ENCODE peak calls at places on chromosomes 4 and X, in eight cellular contexts. B, G, R, O, Z, T, C and X are unnamed samples.

GRCh38 chrX:86930419-86930818 is 587.2 kb upstream of the KLHL4 start:
- DNase-seq in B (no peak), G (no peak), R (no peak), O (no peak), Z (no peak), T (no peak), C (no peak), X (no peak)

GRCh38 chr4:158033416-158033863 is 139.4 kb downstream of the GASK1B start:
- DNase-seq in B (no peak), G (no peak), R (peak), O (peak), Z (no peak), T (no peak), C (peak), X (no peak)

GRCh38 chr4:87213425-87213824 is 7.0 kb downstream of the KLHL8 start:
- DNase-seq in B (no peak), G (no peak), R (no peak), O (no peak), Z (no peak), T (no peak), C (no peak), X (peak)

GRCh38 chr4:38188631-38189101 is 228.5 kb downstream of the PTTG2 start:
- DNase-seq in B (no peak), G (no peak), R (peak), O (peak), Z (no peak), T (peak), C (no peak), X (no peak)

GRCh38 chr4:119517361-119518229 is 111.0 kb downstream of the PDE5A start:
- DNase-seq in B (no peak), G (no peak), R (no peak), O (peak), Z (no peak), T (no peak), C (peak), X (peak)

GRCh38 chrX:130261494-130261893 is 7.2 kb downstream of the ZNF280C start:
- DNase-seq in B (no peak), G (no peak), R (no peak), O (no peak), Z (no peak), T (no peak), C (no peak), X (no peak)

GRCh38 chrX:133939655-133940054 is 45.7 kb downstream of the GPC3 start:
- DNase-seq in B (no peak), G (no peak), R (no peak), O (no peak), Z (no peak), T (no peak), C (no peak), X (peak)

GRCh38 chr4:186949847-186950246 is 226.2 kb upstream of the FAT1 start:
- DNase-seq in B (no peak), G (no peak), R (no peak), O (no peak), Z (no peak), T (no peak), C (no peak), X (no peak)

GRCh38 chr4:184279496-184280082 is 61.9 kb upstream of the ENPP6 start:
- DNase-seq in B (no peak), G (no peak), R (no peak), O (no peak), Z (no peak), T (no peak), C (no peak), X (no peak)

GRCh38 chrX:47722260-47722659 is 63.3 kb upstream of the UXT start:
- DNase-seq in B (no peak), G (no peak), R (no peak), O (no peak), Z (no peak), T (no peak), C (no peak), X (no peak)

GRCh38 chr4:107248571-107248970 is 212.5 kb upstream of the DKK2 start:
- DNase-seq in B (no peak), G (no peak), R (peak), O (peak), Z (no peak), T (no peak), C (no peak), X (no peak)

GRCh38 chr4:136664988-136665387 is 867.3 kb downstream of the PCDH18 start:
- DNase-seq in B (no peak), G (no peak), R (peak), O (no peak), Z (no peak), T (no peak), C (no peak), X (no peak)

GRCh38 chr4:151420408-151420807 is 11.4 kb downstream of the FHIP1A start:
- DNase-seq in B (no peak), G (no peak), R (peak), O (peak), Z (no peak), T (no peak), C (no peak), X (no peak)

GRCh38 chr4:140995058-140995457 is 138.2 kb downstream of the RNF150 start:
- DNase-seq in B (no peak), G (no peak), R (no peak), O (no peak), Z (no peak), T (no peak), C (no peak), X (no peak)

GRCh38 chrX:102739642-102740041 is 19.1 kb downstream of the GPRASP3 start:
- DNase-seq in B (no peak), G (no peak), R (no peak), O (no peak), Z (no peak), T (no peak), C (peak), X (no peak)

GRCh38 chrX:132025085-132025484 is 2.0 kb downstream of the STK26 start:
- DNase-seq in B (no peak), G (peak), R (peak), O (no peak), Z (no peak), T (no peak), C (no peak), X (no peak)

GRCh38 chrX:18272222-18272621 is 51.5 kb upstream of the BEND2 start:
- DNase-seq in B (no peak), G (no peak), R (no peak), O (no peak), Z (no peak), T (no peak), C (no peak), X (no peak)
- TF ChIP-seq EZH2phosphoT487 in B (no peak), G (no peak), R (no peak), O (no peak), Z (no peak), T (no peak), C (no peak), X (no peak)

GRCh38 chr4:8330821-8331566 is 61.4 kb downstream of the HTRA3 start:
- DNase-seq in B (no peak), G (no peak), R (no peak), O (peak), Z (no peak), T (no peak), C (no peak), X (no peak)
- TF ChIP-seq EZH2phosphoT487 in B (no peak), G (no peak), R (no peak), O (no peak), Z (no peak), T (no peak), C (no peak), X (no peak)

GRCh38 chr4:147528054-147528453 is 47.2 kb downstream of the EDNRA start:
- DNase-seq in B (no peak), G (no peak), R (no peak), O (no peak), Z (no peak), T (no peak), C (no peak), X (no peak)

GRCh38 chr4:147535161-147535560 is 54.3 kb downstream of the EDNRA start:
- DNase-seq in B (no peak), G (no peak), R (no peak), O (no peak), Z (peak), T (no peak), C (no peak), X (no peak)

GRCh38 chr4:147526272-147526654 is 45.4 kb downstream of the EDNRA start:
- DNase-seq in B (no peak), G (peak), R (peak), O (no peak), Z (peak), T (no peak), C (no peak), X (no peak)

GRCh38 chr4:147530153-147530552 is 49.3 kb downstream of the EDNRA start:
- DNase-seq in B (no peak), G (no peak), R (no peak), O (no peak), Z (no peak), T (no peak), C (no peak), X (no peak)

GRCh38 chr4:147530723-147531122 is 49.8 kb downstream of the EDNRA start:
- DNase-seq in B (no peak), G (no peak), R (no peak), O (no peak), Z (no peak), T (no peak), C (no peak), X (no peak)
- TF ChIP-seq EZH2phosphoT487 in B (no peak), G (no peak), R (no peak), O (no peak), Z (no peak), T (no peak), C (no peak), X (no peak)

GRCh38 chr4:3204021-3204431 is 44.9 kb upstream of the MSANTD1 start:
- DNase-seq in B (no peak), G (no peak), R (no peak), O (peak), Z (no peak), T (no peak), C (no peak), X (no peak)
- TF ChIP-seq EZH2phosphoT487 in B (no peak), G (no peak), R (no peak), O (no peak), Z (no peak), T (no peak), C (no peak), X (no peak)

GRCh38 chr4:71187399-71188196 is 151.2 kb upstream of the SLC4A4 start:
- DNase-seq in B (no peak), G (peak), R (peak), O (peak), Z (no peak), T (no peak), C (peak), X (no peak)

GRCh38 chr4:71186566-71187398 is 152.0 kb upstream of the SLC4A4 start:
- DNase-seq in B (peak), G (peak), R (peak), O (peak), Z (peak), T (no peak), C (peak), X (peak)

GRCh38 chr4:71188951-71189350 is 149.9 kb upstream of the SLC4A4 start:
- DNase-seq in B (no peak), G (no peak), R (no peak), O (no peak), Z (no peak), T (no peak), C (no peak), X (no peak)

GRCh38 chr4:71188197-71188625 is 150.6 kb upstream of the SLC4A4 start:
- DNase-seq in B (no peak), G (peak), R (no peak), O (peak), Z (peak), T (no peak), C (no peak), X (no peak)

GRCh38 chr4:71189471-71189870 is 149.3 kb upstream of the SLC4A4 start:
- DNase-seq in B (no peak), G (no peak), R (peak), O (peak), Z (no peak), T (no peak), C (no peak), X (no peak)
- TF ChIP-seq EZH2phosphoT487 in B (no peak), G (no peak), R (no peak), O (no peak), Z (no peak), T (no peak), C (no peak), X (no peak)

DNA sequence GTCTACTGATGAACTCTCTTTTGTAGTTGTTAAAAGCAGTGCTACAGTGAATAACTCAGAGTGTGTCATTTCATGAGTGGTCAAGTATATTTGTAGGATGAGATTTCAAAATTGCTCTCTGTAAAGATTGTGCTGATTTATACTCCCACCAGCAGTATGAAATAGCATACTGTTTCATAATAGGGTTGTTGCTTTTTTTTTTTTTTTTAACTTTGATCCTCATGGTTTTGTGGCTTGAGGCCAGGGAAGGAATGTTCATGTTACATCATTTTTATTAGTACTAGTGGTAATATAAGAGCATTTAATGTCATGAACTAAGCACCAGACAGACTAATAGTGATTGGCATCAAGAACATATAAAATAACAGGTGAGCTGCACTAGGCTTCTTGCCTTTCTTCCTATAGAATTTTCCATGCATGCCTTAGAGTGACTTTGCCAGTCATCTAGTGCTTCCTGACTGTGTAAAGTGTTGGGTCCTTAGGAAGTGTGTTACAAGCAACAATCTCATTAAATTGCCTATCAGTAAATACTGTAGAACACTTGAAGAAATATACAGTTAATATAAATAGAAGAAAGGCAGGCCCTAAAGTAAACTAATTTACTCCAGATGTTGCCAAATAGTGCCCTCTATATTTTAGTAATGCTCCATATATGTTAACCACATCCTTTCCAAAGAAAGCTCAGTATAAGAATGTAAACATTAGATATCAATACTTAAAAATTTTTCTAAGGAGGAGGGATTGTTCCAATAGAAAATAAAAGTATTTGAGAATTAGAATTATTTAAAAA is 38.6 kb upstream of the MSMO1 start:
- DNase-seq in B (no peak), G (no peak), R (peak), O (peak), Z (no peak), T (no peak), C (no peak), X (no peak)
- TF ChIP-seq EZH2phosphoT487 in B (no peak), G (no peak), R (no peak), O (no peak), Z (no peak), T (no peak), C (no peak), X (no peak)